ENCODE peak calls at places on chromosomes 2 and 18, in nine cellular contexts. M, D, P, V, A, C, Z, R and G are unnamed samples.

GRCh38 chr2:29531626-29532025 is 389.8 kb downstream of the ALK start:
- DNase-seq in M (no peak), D (no peak), P (no peak), V (no peak), A (no peak), C (no peak), Z (no peak), R (no peak), G (no peak)

GRCh38 chr2:39513641-39514094 is 76.6 kb upstream of the MAP4K3 start:
- DNase-seq in M (peak), D (peak), P (no peak), V (peak), A (peak), C (peak), Z (peak), R (peak), G (peak)

GRCh38 chr18:23331091-23331920 is 121.8 kb upstream of the RIOK3 start:
- DNase-seq in M (no peak), D (no peak), P (no peak), V (no peak), A (no peak), C (no peak), Z (no peak), R (no peak), G (no peak)

GRCh38 chr18:12654971-12655370 is 2.9 kb downstream of the SPIRE1 start:
- DNase-seq in M (no peak), D (no peak), P (no peak), V (no peak), A (no peak), C (no peak), Z (no peak), R (no peak), G (no peak)

GRCh38 chr18:45168883-45169585 is 446.2 kb upstream of the SLC14A2 start:
- DNase-seq in M (no peak), D (peak), P (no peak), V (no peak), A (no peak), C (no peak), Z (no peak), R (no peak), G (no peak)

GRCh38 chr18:28995319-28995718 is 818.4 kb upstream of the CDH2 start:
- DNase-seq in M (no peak), D (peak), P (no peak), V (no peak), A (no peak), C (no peak), Z (no peak), R (no peak), G (no peak)

GRCh38 chr2:191376981-191377629 is 131.9 kb downstream of the MYO1B start:
- DNase-seq in M (peak), D (peak), P (no peak), V (peak), A (no peak), C (peak), Z (no peak), R (no peak), G (peak)

GRCh38 chr18:55513199-55513598 is 74.8 kb downstream of the TCF4 start:
- DNase-seq in M (no peak), D (peak), P (no peak), V (no peak), A (no peak), C (no peak), Z (no peak), R (no peak), G (no peak)

GRCh38 chr2:97717618-97718005 is 4.2 kb downstream of the ZAP70 start:
- DNase-seq in M (no peak), D (no peak), P (no peak), V (no peak), A (no peak), C (no peak), Z (no peak), R (no peak), G (no peak)

GRCh38 chr2:75790121-75790520 is 79.4 kb upstream of the GCFC2 start:
- DNase-seq in M (no peak), D (no peak), P (no peak), V (no peak), A (no peak), C (no peak), Z (no peak), R (no peak), G (no peak)

GRCh38 chr2:68244456-68244855 is 7.9 kb downstream of the PPP3R1 start:
- DNase-seq in M (no peak), D (no peak), P (no peak), V (no peak), A (no peak), C (no peak), Z (no peak), R (no peak), G (no peak)

GRCh38 chr2:159497256-159497655 is 119.1 kb downstream of the BAZ2B start:
- DNase-seq in M (peak), D (peak), P (no peak), V (no peak), A (no peak), C (no peak), Z (no peak), R (no peak), G (peak)

GRCh38 chr2:167553635-167554034 is 665.4 kb downstream of the XIRP2 start:
- DNase-seq in M (no peak), D (no peak), P (no peak), V (no peak), A (no peak), C (no peak), Z (no peak), R (no peak), G (no peak)

GRCh38 chr2:43038034-43038719 is 188.2 kb downstream of the ZFP36L2 start:
- DNase-seq in M (no peak), D (peak), P (no peak), V (no peak), A (no peak), C (no peak), Z (no peak), R (no peak), G (no peak)

GRCh38 chr2:104703669-104704068 is 150.2 kb upstream of the POU3F3 start:
- DNase-seq in M (no peak), D (no peak), P (no peak), V (no peak), A (no peak), C (no peak), Z (no peak), R (no peak), G (no peak)

GRCh38 chr18:79208882-79209281 is 139.7 kb downstream of the ATP9B start:
- DNase-seq in M (no peak), D (no peak), P (no peak), V (no peak), A (no peak), C (peak), Z (no peak), R (no peak), G (no peak)

GRCh38 chr18:32629292-32629691 is 143.5 kb downstream of the KLHL14 start:
- DNase-seq in M (no peak), D (no peak), P (no peak), V (no peak), A (no peak), C (no peak), Z (no peak), R (no peak), G (no peak)

GRCh38 chr18:57775937-57776336 is 27.2 kb downstream of the ATP8B1 start:
- DNase-seq in M (no peak), D (peak), P (no peak), V (no peak), A (no peak), C (no peak), Z (no peak), R (no peak), G (no peak)

GRCh38 chr2:190646780-190647626 is 1.9 kb upstream of the NAB1 start:
- DNase-seq in M (no peak), D (peak), P (no peak), V (no peak), A (no peak), C (no peak), Z (no peak), R (no peak), G (no peak)

GRCh38 chr2:36352024-36352398 is 3.6 kb upstream of the CRIM1 start:
- DNase-seq in M (no peak), D (peak), P (no peak), V (no peak), A (no peak), C (peak), Z (no peak), R (peak), G (peak)

GRCh38 chr2:58594762-58595161 is 353.6 kb upstream of the FANCL start:
- DNase-seq in M (no peak), D (no peak), P (no peak), V (no peak), A (no peak), C (no peak), Z (no peak), R (no peak), G (no peak)

GRCh38 chr2:128318776-128319456 is at the start of gene HS6ST1:
- DNase-seq in M (peak), D (peak), P (peak), V (peak), A (peak), C (peak), Z (peak), R (peak), G (peak)

GRCh38 chr2:222756362-222756831 is 84.9 kb downstream of the MOGAT1 start:
- DNase-seq in M (no peak), D (no peak), P (no peak), V (no peak), A (no peak), C (no peak), Z (no peak), R (no peak), G (no peak)

GRCh38 chr2:181114021-181114420 is 133.6 kb downstream of the UBE2E3 start:
- DNase-seq in M (no peak), D (no peak), P (no peak), V (no peak), A (no peak), C (no peak), Z (no peak), R (no peak), G (no peak)

GRCh38 chr2:70420005-70420580 is 118.2 kb upstream of the FAM136A start:
- DNase-seq in M (no peak), D (no peak), P (no peak), V (no peak), A (no peak), C (no peak), Z (no peak), R (no peak), G (no peak)